ENCODE peak calls at places on chromosome 5, in ten cellular contexts. U, V, Y, R, A, H, N, Z, X and I are unnamed samples.

GRCh38 chr5:145858929-145859328 is 13.9 kb downstream of the GRXCR2 start:
- DNase-seq in Z (no peak), Y (no peak), X (no peak), V (no peak), U (no peak), R (no peak), N (no peak), H (no peak), A (no peak), I (no peak)

GRCh38 chr5:150615141-150615699 is 25.2 kb upstream of the SYNPO start:
- DNase-seq in V (no peak), Y (no peak), R (no peak), H (no peak), Z (no peak), X (no peak), A (no peak), U (no peak), N (no peak), I (no peak)

GRCh38 chr5:52491829-52492217 is 295.9 kb upstream of the ITGA1 start:
- DNase-seq in R (no peak), X (no peak), N (no peak), A (no peak), V (no peak), Y (no peak), Z (no peak), H (no peak), U (no peak), I (no peak)

GRCh38 chr5:16489322-16489791 is 23.8 kb upstream of the ZNF622 start:
- DNase-seq in A (peak), N (no peak), Y (peak), U (peak), H (peak), V (peak), X (peak), R (no peak), Z (peak), I (peak)

GRCh38 chr5:177130211-177131018 is 3.2 kb upstream of the NSD1 start:
- DNase-seq in H (no peak), Y (no peak), R (no peak), V (no peak), N (no peak), Z (no peak), U (no peak), X (no peak), A (no peak), I (no peak)

GRCh38 chr5:161544350-161544765 is 2.2 kb downstream of the GABRB2 start:
- DNase-seq in Z (no peak), V (peak), X (peak), H (peak), U (peak), A (peak), Y (no peak), N (no peak), R (no peak), I (no peak)

GRCh38 chr5:153147891-153148623 is 342.4 kb upstream of the GRIA1 start:
- DNase-seq in A (peak), X (peak), U (peak), H (peak), V (peak), N (no peak), R (no peak), Y (no peak), Z (no peak), I (no peak)

GRCh38 chr5:67437905-67438845 is 241.6 kb upstream of the CD180 start:
- DNase-seq in H (no peak), U (no peak), Z (no peak), V (no peak), Y (no peak), A (no peak), N (no peak), X (no peak), R (no peak), I (no peak)

GRCh38 chr5:36443941-36444340 is 142.2 kb upstream of the RANBP3L start:
- DNase-seq in V (no peak), Y (no peak), R (no peak), N (no peak), Z (no peak), H (no peak), A (no peak), X (no peak), U (no peak), I (no peak)

GRCh38 chr5:14752497-14753071 is 88.1 kb downstream of the OTULIN start:
- DNase-seq in X (no peak), A (no peak), Y (no peak), V (no peak), R (no peak), U (no peak), Z (no peak), H (no peak), N (no peak), I (no peak)

GRCh38 chr5:55037046-55037771 is 13.2 kb downstream of the GZMK start:
- DNase-seq in V (peak), R (peak), U (no peak), Y (no peak), N (no peak), X (no peak), H (no peak), A (peak), Z (no peak), I (no peak)

GRCh38 chr5:81948349-81948748 is 23.5 kb upstream of the ATG10 start:
- DNase-seq in N (no peak), X (no peak), U (no peak), V (no peak), R (no peak), A (no peak), Y (no peak), Z (no peak), H (no peak), I (no peak)

GRCh38 chr5:102554092-102554491 is 55.3 kb upstream of the SLCO6A1 start:
- DNase-seq in X (no peak), V (no peak), Z (peak), N (no peak), H (peak), R (no peak), A (no peak), Y (no peak), U (no peak), I (no peak)

GRCh38 chr5:31626156-31626555 is 12.8 kb upstream of the PDZD2 start:
- DNase-seq in Y (no peak), X (no peak), N (no peak), V (no peak), U (no peak), A (no peak), H (no peak), Z (no peak), R (no peak), I (no peak)

GRCh38 chr5:119166026-119166425 is 95.1 kb downstream of the DMXL1 start:
- DNase-seq in U (no peak), R (no peak), X (no peak), N (no peak), Z (no peak), H (no peak), Y (peak), V (no peak), A (no peak), I (no peak)

GRCh38 chr5:60893521-60893920 is 49.5 kb upstream of the ELOVL7 start:
- DNase-seq in H (no peak), Z (no peak), N (no peak), V (no peak), A (no peak), X (no peak), Y (no peak), R (no peak), U (no peak), I (no peak)

GRCh38 chr5:7068156-7068555 is 327.8 kb upstream of the ADCY2 start:
- DNase-seq in Y (no peak), H (no peak), X (no peak), R (no peak), N (no peak), Z (no peak), U (no peak), A (no peak), V (no peak), I (no peak)

GRCh38 chr5:172443441-172444109 is 10.8 kb downstream of the SH3PXD2B start:
- DNase-seq in H (peak), U (peak), N (no peak), Y (peak), A (no peak), V (peak), R (no peak), Z (peak), X (peak), I (peak)

GRCh38 chr5:1472964-1473628 is 27.9 kb upstream of the SLC6A3 start:
- DNase-seq in R (no peak), U (no peak), V (no peak), Y (no peak), X (no peak), N (no peak), H (no peak), Z (no peak), A (no peak), I (no peak)

GRCh38 chr5:139605887-139606286 is 42.3 kb upstream of the CXXC5 start:
- DNase-seq in R (no peak), Z (no peak), H (no peak), X (no peak), U (no peak), V (no peak), N (no peak), A (no peak), Y (no peak), I (no peak)

GRCh38 chr5:38870595-38870994 is 24.8 kb downstream of the OSMR start:
- DNase-seq in N (no peak), H (no peak), Y (no peak), V (no peak), X (no peak), A (no peak), U (no peak), Z (no peak), R (no peak), I (no peak)

GRCh38 chr5:172800088-172800551 is 29.1 kb upstream of the DUSP1 start:
- DNase-seq in Z (peak), N (no peak), U (peak), R (no peak), A (no peak), V (peak), H (no peak), X (peak), Y (no peak), I (no peak)

GRCh38 chr5:74188341-74188740 is 452.2 kb downstream of the ENC1 start:
- DNase-seq in Y (no peak), Z (no peak), V (no peak), R (no peak), X (no peak), H (no peak), A (no peak), U (no peak), N (no peak), I (no peak)

GRCh38 chr5:72138943-72139467 is 31.7 kb downstream of the MAP1B start:
- DNase-seq in V (peak), N (no peak), A (no peak), R (no peak), Z (peak), X (no peak), Y (no peak), U (no peak), H (no peak), I (peak)

GRCh38 chr5:98258939-98259338 is 514.5 kb upstream of the RGMB start:
- DNase-seq in N (no peak), A (no peak), Z (no peak), X (no peak), H (no peak), R (no peak), Y (no peak), U (no peak), V (no peak), I (no peak)

GRCh38 chr5:16871746-16872339 is 64.2 kb downstream of the MYO10 start:
- DNase-seq in H (no peak), R (no peak), V (no peak), Y (no peak), U (no peak), A (no peak), Z (no peak), N (no peak), X (no peak), I (no peak)

GRCh38 chr5:108836492-108836891 is 88.8 kb downstream of the FER start:
- DNase-seq in V (no peak), N (no peak), Y (no peak), Z (no peak), U (no peak), H (no peak), R (no peak), X (no peak), A (no peak), I (no peak)

GRCh38 chr5:60143912-60144311 is 250.4 kb upstream of the PDE4D start:
- DNase-seq in N (no peak), Y (no peak), A (no peak), R (no peak), X (no peak), U (no peak), V (no peak), H (no peak), Z (no peak), I (no peak)

GRCh38 chr5:123752576-123752975 is 240.6 kb downstream of the CSNK1G3 start:
- DNase-seq in H (no peak), X (no peak), V (peak), Y (no peak), A (no peak), U (no peak), N (no peak), Z (peak), R (no peak), I (peak)

GRCh38 chr5:24381861-24382460 is 262.8 kb downstream of the CDH10 start:
- DNase-seq in H (peak), Z (no peak), N (no peak), Y (peak), A (peak), R (no peak), V (no peak), U (no peak), X (no peak), I (no peak)

GRCh38 chr5:136058031-136058971 is 29.5 kb downstream of the TGFBI start:
- DNase-seq in U (no peak), Z (peak), Y (peak), N (no peak), R (no peak), X (peak), V (peak), A (no peak), H (peak), I (peak)

GRCh38 chr5:109994135-109994534 is 304.4 kb downstream of the MAN2A1 start:
- DNase-seq in V (no peak), R (no peak), N (no peak), H (no peak), Z (no peak), Y (no peak), X (no peak), A (no peak), U (no peak), I (no peak)

GRCh38 chr5:14234204-14234603 is 91.1 kb downstream of the TRIO start:
- DNase-seq in V (no peak), X (no peak), Z (no peak), Y (peak), A (no peak), H (peak), R (no peak), U (no peak), N (no peak), I (no peak)